ENCODE peak calls at places on chromosomes 4 and X, in seven cellular contexts. C is NCI-H1092; L is activated CD8-positive, alpha-beta memory T cell treated with anti-CD3 and anti-CD28 coated beads, Interleukin-2, amount 50 U/mL, for 48 hours; R is aorta; N is T47D; Q is adipocyte; Y is stimulated activated effector memory CD8-positive, alpha-beta T cell treated with anti-CD3 and anti-CD28 coated beads, Interleukin-12 subunit alpha, Interleukin-12 subunit beta, amount 100 ng/mL, for 72 hours. O is an unnamed sample.

GRCh38 chrX:98231003-98231402 is 1347.3 kb downstream of the RPA4 start:
- DNase-seq in C (no peak), L (no peak), R (no peak), N (no peak), Q (no peak), Y (no peak), O (no peak)

GRCh38 chrX:19832186-19832965 is 55.0 kb downstream of the SH3KBP1 start:
- DNase-seq in C (no peak), L (no peak), R (no peak), N (no peak), Q (no peak), Y (no peak), O (no peak)

GRCh38 chr4:73447701-73448100 is 11.7 kb downstream of the AFP start:
- DNase-seq in C (no peak), L (no peak), R (no peak), N (no peak), Q (no peak), Y (no peak), O (no peak)

GRCh38 chr4:92299152-92299551 is 4.6 kb upstream of the GRID2 start:
- DNase-seq in C (no peak), L (no peak), R (no peak), N (no peak), Q (peak; percentile 59), Y (no peak), O (no peak)

GRCh38 chr4:127134490-127134889 is 498.3 kb upstream of the INTU start:
- DNase-seq in C (peak; percentile 51), L (no peak), R (no peak), N (no peak), Q (no peak), Y (no peak), O (no peak)

GRCh38 chr4:1009647-1010521 is 1.5 kb upstream of the FGFRL1 start:
- DNase-seq in C (no peak), L (peak; percentile 92), R (peak; percentile 78), N (no peak), Q (peak; percentile 87), Y (peak; percentile 75), O (peak; percentile 46)

GRCh38 chrX:1521459-1521956 is 15.5 kb downstream of the P2RY8 start:
- DNase-seq in C (no peak), L (peak; percentile 71), R (no peak), N (peak; percentile 16), Q (no peak), Y (peak; percentile 26), O (peak; percentile 64)

GRCh38 chr4:11341337-11342043 is 87.2 kb downstream of the HS3ST1 start:
- DNase-seq in C (no peak), L (no peak), R (no peak), N (no peak), Q (no peak), Y (no peak), O (no peak)

GRCh38 chr4:142407569-142407968 is 438.5 kb downstream of the INPP4B start:
- DNase-seq in C (no peak), L (no peak), R (no peak), N (no peak), Q (peak; percentile 33), Y (no peak), O (no peak)

GRCh38 chrX:6685489-6685888 is 150.6 kb upstream of the VCX3A start:
- DNase-seq in C (no peak), L (no peak), R (no peak), N (no peak), Q (no peak), Y (no peak), O (no peak)

GRCh38 chr4:48109413-48110263 is 24.4 kb downstream of the TXK start:
- DNase-seq in C (peak; percentile 45), L (no peak), R (no peak), N (peak; percentile 18), Q (peak; percentile 44), Y (no peak), O (no peak)

GRCh38 chr4:113684534-113685091 is 76.9 kb downstream of the CAMK2D start:
- DNase-seq in C (no peak), L (no peak), R (peak; percentile 57), N (no peak), Q (peak; percentile 82), Y (no peak), O (no peak)

GRCh38 chr4:55807556-55807955 is 12.0 kb upstream of the EXOC1L start:
- DNase-seq in C (no peak), L (no peak), R (no peak), N (no peak), Q (no peak), Y (no peak), O (no peak)

O was measured in stimulated activated naive CD4-positive, alpha-beta T cell.